ENCODE peak calls at places on chromosomes 3 and 15, in eight cellular contexts. One of them, this sample, is unnamed.

GRCh38 chr3:44125241-44125640 is 116.4 kb upstream of the TOPAZ1 start:
- DNase-seq in GM23248: peak; percentile 32
- DNase-seq in left ventricle myocardium inferior: no peak
- DNase-seq in IMR-90: no peak
- DNase-seq in left lung: no peak
- DNase-seq in heart right ventricle: no peak
- DNase-seq in CD8-positive, alpha-beta T cell: no peak
- DNase-seq in breast epithelium: no peak
- DNase-seq in this sample: no peak

GRCh38 chr3:127585163-127585812 is 5.2 kb downstream of the TPRA1 start:
- DNase-seq in GM23248: peak; percentile 62
- DNase-seq in CD8-positive, alpha-beta T cell: no peak
- DNase-seq in breast epithelium: no peak
- DNase-seq in heart right ventricle: no peak
- DNase-seq in IMR-90: peak; percentile 54
- DNase-seq in left lung: no peak
- DNase-seq in left ventricle myocardium inferior: no peak
- DNase-seq in this sample: no peak

GRCh38 chr15:80401471-80401870 is 2.7 kb upstream of the ARNT2 start:
- DNase-seq in left ventricle myocardium inferior: no peak
- DNase-seq in breast epithelium: no peak
- DNase-seq in CD8-positive, alpha-beta T cell: no peak
- DNase-seq in IMR-90: no peak
- DNase-seq in left lung: no peak
- DNase-seq in heart right ventricle: no peak
- DNase-seq in GM23248: no peak
- DNase-seq in this sample: no peak

GRCh38 chr15:38275951-38276350 is 23.3 kb downstream of the SPRED1 start:
- DNase-seq in GM23248: peak; percentile 42
- DNase-seq in breast epithelium: no peak
- DNase-seq in IMR-90: peak; percentile 79
- DNase-seq in heart right ventricle: no peak
- DNase-seq in CD8-positive, alpha-beta T cell: no peak
- DNase-seq in left lung: no peak
- DNase-seq in left ventricle myocardium inferior: no peak
- DNase-seq in this sample: no peak

GRCh38 chr15:78322724-78323395 is 17.3 kb upstream of the CRABP1 start:
- DNase-seq in GM23248: no peak
- DNase-seq in left ventricle myocardium inferior: no peak
- DNase-seq in CD8-positive, alpha-beta T cell: no peak
- DNase-seq in heart right ventricle: no peak
- DNase-seq in left lung: no peak
- DNase-seq in breast epithelium: no peak
- DNase-seq in IMR-90: no peak
- DNase-seq in this sample: no peak

GRCh38 chr15:48358681-48359152 is 27.5 kb downstream of the DUT start:
- DNase-seq in left ventricle myocardium inferior: no peak
- DNase-seq in left lung: no peak
- DNase-seq in IMR-90: peak; percentile 51
- DNase-seq in GM23248: peak; percentile 47
- DNase-seq in breast epithelium: no peak
- DNase-seq in heart right ventricle: no peak
- DNase-seq in CD8-positive, alpha-beta T cell: no peak
- DNase-seq in this sample: no peak

GRCh38 chr3:116863270-116863770 is 153.7 kb downstream of the TUSC7 start:
- DNase-seq in GM23248: no peak
- DNase-seq in left ventricle myocardium inferior: no peak
- DNase-seq in CD8-positive, alpha-beta T cell: no peak
- DNase-seq in heart right ventricle: no peak
- DNase-seq in left lung: no peak
- DNase-seq in IMR-90: peak; percentile 0
- DNase-seq in breast epithelium: no peak
- DNase-seq in this sample: no peak

GRCh38 chr15:89496155-89497098 is at the start of gene RHCG:
- DNase-seq in GM23248: peak; percentile 59
- DNase-seq in breast epithelium: no peak
- DNase-seq in left lung: peak; percentile 82
- DNase-seq in CD8-positive, alpha-beta T cell: no peak
- DNase-seq in left ventricle myocardium inferior: no peak
- DNase-seq in IMR-90: peak; percentile 24
- DNase-seq in heart right ventricle: no peak
- DNase-seq in this sample: no peak

GRCh38 chr15:90557651-90558084 is 27.9 kb downstream of the CRTC3 start:
- DNase-seq in heart right ventricle: peak; percentile 82
- DNase-seq in breast epithelium: peak; percentile 56
- DNase-seq in left ventricle myocardium inferior: peak; percentile 93
- DNase-seq in GM23248: peak; percentile 76
- DNase-seq in IMR-90: peak; percentile 65
- DNase-seq in CD8-positive, alpha-beta T cell: no peak
- DNase-seq in left lung: no peak
- DNase-seq in this sample: peak; percentile 85

GRCh38 chr3:117486709-117487394 is 777.3 kb downstream of the TUSC7 start:
- DNase-seq in IMR-90: no peak
- DNase-seq in GM23248: no peak
- DNase-seq in left ventricle myocardium inferior: no peak
- DNase-seq in left lung: no peak
- DNase-seq in heart right ventricle: no peak
- DNase-seq in breast epithelium: no peak
- DNase-seq in CD8-positive, alpha-beta T cell: no peak
- DNase-seq in this sample: no peak

GRCh38 chr3:177102526-177102925 is 94.8 kb downstream of the TBL1XR1 start:
- DNase-seq in left lung: no peak
- DNase-seq in breast epithelium: no peak
- DNase-seq in CD8-positive, alpha-beta T cell: no peak
- DNase-seq in heart right ventricle: no peak
- DNase-seq in GM23248: peak; percentile 14
- DNase-seq in IMR-90: peak; percentile 52
- DNase-seq in left ventricle myocardium inferior: no peak
- DNase-seq in this sample: no peak

GRCh38 chr3:44120721-44121582 is 120.7 kb upstream of the TOPAZ1 start:
- DNase-seq in heart right ventricle: no peak
- DNase-seq in left ventricle myocardium inferior: peak; percentile 51
- DNase-seq in CD8-positive, alpha-beta T cell: no peak
- DNase-seq in left lung: no peak
- DNase-seq in GM23248: no peak
- DNase-seq in IMR-90: no peak
- DNase-seq in breast epithelium: no peak
- DNase-seq in this sample: no peak

DNA sequence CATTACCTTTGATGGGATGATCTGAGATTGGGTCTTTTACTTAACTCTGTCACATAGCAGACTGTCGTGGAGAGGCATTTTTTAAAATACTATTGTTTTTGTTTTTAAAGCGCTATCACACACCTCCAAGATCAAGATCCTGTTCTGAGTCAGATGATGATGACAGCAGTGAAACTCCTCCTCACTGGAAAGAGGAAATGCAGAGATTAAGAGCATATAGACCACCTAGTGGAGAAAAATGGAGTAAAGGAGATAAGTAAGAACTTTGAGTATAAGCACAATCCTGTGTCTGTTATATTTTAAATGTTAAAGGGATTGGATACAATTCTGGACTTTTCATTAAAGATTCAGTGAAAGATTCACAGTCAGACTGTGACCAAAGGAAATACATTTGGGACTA is 18.4 kb upstream of the ZBTB47 start:
- DNase-seq in heart right ventricle: no peak
- DNase-seq in left ventricle myocardium inferior: no peak
- DNase-seq in breast epithelium: no peak
- DNase-seq in GM23248: peak; percentile 55
- DNase-seq in IMR-90: peak; percentile 60
- DNase-seq in left lung: no peak
- DNase-seq in CD8-positive, alpha-beta T cell: no peak
- DNase-seq in this sample: no peak
- H3K36me3 ChIP-seq in heart right ventricle: peaks cover 100% of the 10 kb centered on the region
- H3K36me3 ChIP-seq in left ventricle myocardium inferior: peaks cover 99% of the 10 kb centered on the region
- H3K36me3 ChIP-seq in breast epithelium: no peaks in the 10 kb centered on the region
- H3K36me3 ChIP-seq in GM23248: peaks cover 93% of the 10 kb centered on the region
- H3K36me3 ChIP-seq in IMR-90: peaks cover 48% of the 10 kb centered on the region
- H3K36me3 ChIP-seq in left lung: no peaks in the 10 kb centered on the region
- H3K36me3 ChIP-seq in CD8-positive, alpha-beta T cell: peaks cover 72% of the 10 kb centered on the region
- H3K36me3 ChIP-seq in this sample: peaks cover 98% of the 10 kb centered on the region

DNA sequence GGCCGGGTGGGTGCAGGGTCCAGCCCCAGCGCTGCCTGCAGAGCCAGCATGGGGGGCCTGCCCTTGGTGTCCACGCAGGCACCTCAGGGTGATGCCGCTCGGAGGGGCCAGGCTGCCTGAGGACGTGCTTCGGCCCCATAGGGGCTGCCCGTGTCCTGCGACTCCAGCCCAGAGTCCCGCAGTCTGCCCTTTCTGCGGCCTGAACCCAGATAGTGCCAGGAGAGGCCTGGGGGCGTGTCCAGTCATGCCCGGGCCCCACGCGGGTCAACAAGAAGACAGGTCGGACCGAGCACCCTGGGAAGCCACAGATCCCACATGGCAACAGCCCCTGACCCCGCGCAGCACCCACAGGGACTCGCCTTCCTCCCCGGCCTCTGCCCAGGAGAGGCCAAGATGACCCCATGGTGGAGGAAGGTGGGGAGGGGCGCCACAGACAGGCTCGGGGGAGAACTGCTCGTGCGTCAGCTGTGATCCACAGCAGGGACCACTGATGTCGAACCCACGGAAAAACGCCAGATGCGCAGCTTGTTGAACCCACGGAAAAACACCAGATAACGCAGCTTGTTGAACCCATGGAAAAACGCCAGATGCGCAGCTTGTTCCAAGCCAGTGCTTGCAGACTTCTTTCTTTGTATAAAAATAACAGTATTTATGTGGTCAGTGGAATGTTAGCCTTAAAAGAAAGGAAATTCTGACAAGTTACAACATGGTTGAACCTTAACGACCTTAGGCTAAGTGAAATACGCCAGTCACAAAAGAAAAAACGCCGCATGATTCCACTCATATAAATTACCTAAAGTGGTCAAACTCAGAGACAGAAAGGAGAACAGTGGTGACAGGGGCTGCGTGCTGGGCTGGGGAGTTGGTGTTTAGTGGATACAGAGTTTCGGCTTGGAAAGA is 28.5 kb downstream of the CYFIP1 start:
- DNase-seq in left ventricle myocardium inferior: no peak
- DNase-seq in breast epithelium: no peak
- DNase-seq in IMR-90: no peak
- DNase-seq in GM23248: no peak
- DNase-seq in heart right ventricle: peak; percentile 25
- DNase-seq in left lung: no peak
- DNase-seq in CD8-positive, alpha-beta T cell: no peak
- DNase-seq in this sample: no peak
- H3K27ac ChIP-seq in left ventricle myocardium inferior: peak overlapping the region; percentile 81
- H3K27ac ChIP-seq in breast epithelium: peak overlapping the region; percentile 67
- H3K27ac ChIP-seq in IMR-90: no peak overlapping the region
- H3K27ac ChIP-seq in GM23248: no peak overlapping the region
- H3K27ac ChIP-seq in heart right ventricle: peak overlapping the region; percentile 17
- H3K27ac ChIP-seq in left lung: no peak overlapping the region
- H3K27ac ChIP-seq in CD8-positive, alpha-beta T cell: no peak overlapping the region
- H3K27ac ChIP-seq in this sample: peak overlapping the region; percentile 61

GRCh38 chr3:71303627-71304260 is 279.8 kb downstream of the FOXP1 start:
- DNase-seq in GM23248: no peak
- DNase-seq in breast epithelium: no peak
- DNase-seq in left ventricle myocardium inferior: no peak
- DNase-seq in left lung: no peak
- DNase-seq in heart right ventricle: no peak
- DNase-seq in CD8-positive, alpha-beta T cell: no peak
- DNase-seq in IMR-90: no peak
- DNase-seq in this sample: no peak
- H3K4me1 ChIP-seq in GM23248: peaks cover 4% of the 10 kb centered on the region
- H3K4me1 ChIP-seq in breast epithelium: peaks cover 10% of the 10 kb centered on the region
- H3K4me1 ChIP-seq in left ventricle myocardium inferior: peaks cover 35% of the 10 kb centered on the region
- H3K4me1 ChIP-seq in left lung: no peaks in the 10 kb centered on the region
- H3K4me1 ChIP-seq in heart right ventricle: no peaks in the 10 kb centered on the region
- H3K4me1 ChIP-seq in CD8-positive, alpha-beta T cell: peaks cover 71% of the 10 kb centered on the region
- H3K4me1 ChIP-seq in IMR-90: peaks cover 11% of the 10 kb centered on the region
- H3K4me1 ChIP-seq in this sample: peaks cover 40% of the 10 kb centered on the region

GRCh38 chr3:150286390-150287147 is 121.5 kb upstream of the TSC22D2 start:
- DNase-seq in left lung: no peak
- DNase-seq in left ventricle myocardium inferior: no peak
- DNase-seq in GM23248: peak; percentile 56
- DNase-seq in breast epithelium: no peak
- DNase-seq in IMR-90: peak; percentile 51
- DNase-seq in CD8-positive, alpha-beta T cell: no peak
- DNase-seq in heart right ventricle: no peak
- DNase-seq in this sample: no peak
- H3K36me3 ChIP-seq in left lung: no peaks in the 10 kb centered on the region
- H3K36me3 ChIP-seq in left ventricle myocardium inferior: no peaks in the 10 kb centered on the region
- H3K36me3 ChIP-seq in GM23248: no peaks in the 10 kb centered on the region
- H3K36me3 ChIP-seq in breast epithelium: no peaks in the 10 kb centered on the region
- H3K36me3 ChIP-seq in IMR-90: no peaks in the 10 kb centered on the region
- H3K36me3 ChIP-seq in CD8-positive, alpha-beta T cell: no peaks in the 10 kb centered on the region
- H3K36me3 ChIP-seq in heart right ventricle: no peaks in the 10 kb centered on the region
- H3K36me3 ChIP-seq in this sample: no peaks in the 10 kb centered on the region

GRCh38 chr15:25863968-25864580 is 947 bp upstream of the ATP10A start:
- DNase-seq in IMR-90: no peak
- DNase-seq in heart right ventricle: no peak
- DNase-seq in left ventricle myocardium inferior: no peak
- DNase-seq in left lung: no peak
- DNase-seq in CD8-positive, alpha-beta T cell: no peak
- DNase-seq in breast epithelium: no peak
- DNase-seq in GM23248: peak; percentile 36
- DNase-seq in this sample: no peak
- H3K27ac ChIP-seq in IMR-90: peak overlapping the region; percentile 63
- H3K27ac ChIP-seq in heart right ventricle: no peak overlapping the region
- H3K27ac ChIP-seq in left ventricle myocardium inferior: no peak overlapping the region
- H3K27ac ChIP-seq in left lung: no peak overlapping the region
- H3K27ac ChIP-seq in CD8-positive, alpha-beta T cell: no peak overlapping the region
- H3K27ac ChIP-seq in breast epithelium: no peak overlapping the region
- H3K27ac ChIP-seq in GM23248: peak overlapping the region; percentile 87
- H3K27ac ChIP-seq in this sample: no peak overlapping the region

DNA sequence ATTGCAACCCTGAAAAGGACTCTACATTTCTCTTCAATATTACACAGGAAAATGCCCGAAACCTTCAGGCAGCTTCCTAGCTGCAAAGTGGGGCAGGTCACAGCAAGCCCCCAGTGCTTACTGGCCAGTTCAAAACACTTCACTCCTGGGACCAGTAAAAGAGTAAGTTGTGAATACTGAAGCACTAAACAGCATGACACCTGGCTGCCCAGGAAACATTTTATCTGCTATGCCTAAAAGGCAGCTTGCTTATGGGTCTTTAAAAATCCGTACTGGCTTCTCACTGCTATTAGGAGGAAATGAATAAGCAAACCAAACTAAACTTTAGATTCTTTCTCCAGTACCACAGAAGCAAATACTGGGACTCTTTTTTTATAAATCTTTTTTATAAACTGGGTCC is 457.9 kb upstream of the ALCAM start:
- DNase-seq in heart right ventricle: no peak
- DNase-seq in breast epithelium: no peak
- DNase-seq in IMR-90: no peak
- DNase-seq in CD8-positive, alpha-beta T cell: no peak
- DNase-seq in left lung: no peak
- DNase-seq in left ventricle myocardium inferior: no peak
- DNase-seq in GM23248: peak; percentile 17
- DNase-seq in this sample: no peak
- H3K4me1 ChIP-seq in heart right ventricle: no peaks in the 10 kb centered on the region
- H3K4me1 ChIP-seq in breast epithelium: no peaks in the 10 kb centered on the region
- H3K4me1 ChIP-seq in IMR-90: peaks cover 5% of the 10 kb centered on the region
- H3K4me1 ChIP-seq in CD8-positive, alpha-beta T cell: no peaks in the 10 kb centered on the region
- H3K4me1 ChIP-seq in left lung: no peaks in the 10 kb centered on the region
- H3K4me1 ChIP-seq in left ventricle myocardium inferior: peaks cover 3% of the 10 kb centered on the region
- H3K4me1 ChIP-seq in GM23248: peaks cover 28% of the 10 kb centered on the region
- H3K4me1 ChIP-seq in this sample: no peaks in the 10 kb centered on the region